ENCODE peak calls at places on chromosomes 11 and 22, in nine cellular contexts. D, Y, W, K, I, U, T, J and A are unnamed samples.

GRCh38 chr11:111976614-111977140 is 39.5 kb downstream of the DIXDC1 start:
- DNase-seq in I (peak), W (no peak), J (peak), K (no peak), Y (no peak), D (no peak), U (no peak), T (no peak), A (peak)

GRCh38 chr11:44711772-44712608 is 14.8 kb upstream of the TSPAN18 start:
- DNase-seq in W (no peak), U (no peak), Y (no peak), D (no peak), J (no peak), K (no peak), T (no peak), I (no peak), A (no peak)

GRCh38 chr22:38233427-38233826 is 31.6 kb downstream of the MAFF start:
- DNase-seq in J (peak), K (no peak), T (no peak), D (no peak), Y (peak), I (no peak), W (no peak), U (no peak), A (no peak)

GRCh38 chr11:86193297-86194095 is 51.1 kb upstream of the EED start:
- DNase-seq in T (peak), K (peak), I (no peak), U (peak), D (peak), W (peak), Y (peak), J (peak), A (peak)

GRCh38 chr11:123302751-123303195 is 107.7 kb upstream of the CLMP start:
- DNase-seq in T (peak), D (no peak), I (no peak), W (no peak), K (no peak), J (peak), Y (peak), U (peak), A (peak)

GRCh38 chr11:127859941-127860354 is 727.4 kb downstream of the ETS1 start:
- DNase-seq in T (no peak), W (no peak), U (no peak), K (no peak), J (peak), Y (peak), D (no peak), I (no peak), A (no peak)

GRCh38 chr22:27827586-27828213 is 26.1 kb upstream of the MN1 start:
- DNase-seq in Y (no peak), W (no peak), D (no peak), K (no peak), J (no peak), U (no peak), I (no peak), T (no peak), A (no peak)

GRCh38 chr11:6602096-6602940 is 1.1 kb downstream of the RRP8 start:
- DNase-seq in K (no peak), D (no peak), T (no peak), W (no peak), Y (no peak), J (no peak), U (peak), I (no peak), A (no peak)

GRCh38 chr11:32379714-32380113 is 55.6 kb downstream of the WT1 start:
- DNase-seq in D (no peak), T (no peak), K (no peak), U (no peak), J (no peak), W (no peak), I (no peak), Y (no peak), A (no peak)

GRCh38 chr11:132226522-132226921 is 856.1 kb downstream of the NTM start:
- DNase-seq in D (no peak), I (no peak), T (no peak), K (no peak), J (no peak), U (no peak), W (no peak), Y (no peak), A (no peak)

GRCh38 chr11:995752-996420 is 40.6 kb downstream of the MUC6 start:
- DNase-seq in T (peak), D (no peak), I (no peak), W (no peak), J (no peak), K (peak), Y (no peak), U (peak), A (no peak)

GRCh38 chr11:11218287-11218986 is 134.6 kb downstream of the CSNK2A3 start:
- DNase-seq in T (no peak), U (no peak), D (no peak), Y (no peak), I (no peak), K (no peak), J (peak), W (peak), A (no peak)

GRCh38 chr11:11215058-11215815 is 137.8 kb downstream of the CSNK2A3 start:
- DNase-seq in W (no peak), J (no peak), Y (no peak), T (no peak), U (peak), D (no peak), I (no peak), K (no peak), A (no peak)

GRCh38 chr11:11220786-11221185 is 132.3 kb downstream of the CSNK2A3 start:
- DNase-seq in U (no peak), D (no peak), Y (no peak), T (no peak), I (no peak), W (no peak), J (peak), K (no peak), A (peak)

GRCh38 chr11:11215944-11216343 is 137.1 kb downstream of the CSNK2A3 start:
- DNase-seq in T (no peak), U (peak), J (no peak), Y (no peak), I (no peak), K (no peak), D (no peak), W (no peak), A (no peak)

GRCh38 chr11:11217555-11218286 is 135.3 kb downstream of the CSNK2A3 start:
- DNase-seq in T (no peak), W (no peak), D (no peak), K (no peak), Y (no peak), U (no peak), I (no peak), J (no peak), A (no peak)
- TF ChIP-seq CTCF in T (no peak), W (no peak), D (no peak), K (no peak), Y (no peak), U (no peak), I (no peak), J (no peak), A (no peak)

DNA sequence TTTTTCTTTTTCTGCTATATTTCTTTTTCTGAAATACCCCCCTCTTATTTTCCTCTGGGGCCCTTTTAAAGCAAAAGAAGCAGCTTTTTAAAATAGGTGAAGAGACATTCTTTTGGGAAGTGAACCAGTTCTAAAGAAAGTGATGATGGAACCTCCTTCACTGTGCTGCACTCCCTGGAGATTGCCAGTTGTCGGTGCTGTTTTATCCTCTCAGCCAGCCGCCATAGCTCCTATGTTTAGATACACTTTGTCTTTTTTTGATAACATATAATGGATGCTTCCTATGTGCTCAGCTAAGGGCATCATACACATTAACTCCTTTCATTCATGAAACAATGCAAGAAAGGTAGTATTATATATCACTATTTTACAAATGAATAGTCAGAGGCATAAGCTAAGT is 14.0 kb downstream of the CFAP300 start:
- DNase-seq in J (no peak), I (no peak), T (no peak), W (no peak), Y (no peak), K (no peak), D (no peak), U (peak), A (peak)
- TF ChIP-seq CTCF in J (peak), I (no peak), T (no peak), W (peak), Y (no peak), K (no peak), D (no peak), U (peak), A (no peak)

GRCh38 chr11:119057000-119057769 is at the start of gene HYOU1:
- DNase-seq in T (peak), K (peak), J (peak), D (peak), I (peak), U (peak), Y (peak), W (peak), A (peak)
- TF ChIP-seq CTCF in T (peak), K (peak), J (peak), D (peak), I (no peak), U (peak), Y (peak), W (no peak), A (peak)

DNA sequence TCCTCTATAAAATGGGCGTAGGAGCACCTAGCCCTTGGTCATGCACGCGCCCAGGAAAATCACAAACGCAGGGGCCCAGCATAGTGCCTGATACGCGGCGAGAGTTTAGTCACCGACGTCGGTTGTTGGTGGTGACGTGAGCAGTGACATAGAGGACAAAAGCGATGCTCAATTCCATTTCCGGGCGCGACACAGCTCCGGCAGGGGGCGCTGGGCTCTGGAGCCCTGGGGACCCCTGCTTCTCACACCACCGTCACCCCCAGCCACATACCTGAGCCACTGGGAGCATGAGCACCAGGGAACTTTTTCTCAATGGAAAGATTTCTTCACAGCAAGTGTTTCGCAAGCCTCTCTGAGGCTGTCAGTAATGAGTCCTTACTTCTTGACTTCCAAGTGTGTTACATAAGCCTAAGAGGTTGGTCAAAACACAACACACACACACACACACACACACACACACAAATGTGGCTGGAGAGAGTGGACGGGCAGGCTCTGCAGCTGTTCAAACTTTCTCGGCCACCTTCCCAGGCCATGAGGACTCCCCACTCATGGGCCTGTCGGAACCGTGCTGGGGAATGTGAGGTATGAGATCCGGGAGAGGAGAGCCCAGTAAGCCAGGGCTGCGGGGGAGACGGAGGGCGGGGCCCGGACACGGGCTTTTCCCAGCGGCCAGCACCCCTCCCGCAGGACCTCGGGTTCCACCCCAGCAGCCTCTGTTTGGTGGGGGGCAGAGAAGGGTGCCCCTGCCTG is 36.9 kb upstream of the LINC01488 start:
- DNase-seq in K (peak), T (no peak), D (no peak), W (peak), I (peak), J (peak), U (peak), Y (peak), A (peak)
- TF ChIP-seq CTCF in K (peak), T (no peak), D (no peak), W (peak), I (no peak), J (peak), U (peak), Y (peak), A (peak)

DNA sequence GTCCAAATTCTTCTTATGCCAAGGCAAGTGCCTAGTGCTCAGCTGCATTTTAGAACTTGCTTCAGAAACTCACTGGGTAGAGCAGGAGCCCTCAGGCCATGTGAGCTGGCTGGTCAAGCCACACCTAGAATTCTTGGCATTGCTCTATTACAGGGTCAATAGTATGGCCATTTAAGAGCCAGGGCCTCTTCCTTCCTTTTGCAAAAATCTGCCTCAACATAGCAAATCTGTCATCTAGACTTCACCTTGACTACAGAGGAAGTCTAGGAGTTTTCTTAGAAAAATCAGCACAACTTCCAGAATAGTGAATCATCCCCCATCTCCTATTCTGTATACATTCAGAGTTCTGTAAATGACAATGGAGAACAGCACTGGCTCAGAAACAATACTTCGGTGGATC is 112.0 kb upstream of the TTC12 start:
- DNase-seq in W (no peak), T (no peak), U (no peak), Y (no peak), K (no peak), I (no peak), J (peak), D (no peak), A (peak)
- TF ChIP-seq CTCF in W (no peak), T (no peak), U (no peak), Y (no peak), K (no peak), I (no peak), J (no peak), D (no peak), A (no peak)

DNA sequence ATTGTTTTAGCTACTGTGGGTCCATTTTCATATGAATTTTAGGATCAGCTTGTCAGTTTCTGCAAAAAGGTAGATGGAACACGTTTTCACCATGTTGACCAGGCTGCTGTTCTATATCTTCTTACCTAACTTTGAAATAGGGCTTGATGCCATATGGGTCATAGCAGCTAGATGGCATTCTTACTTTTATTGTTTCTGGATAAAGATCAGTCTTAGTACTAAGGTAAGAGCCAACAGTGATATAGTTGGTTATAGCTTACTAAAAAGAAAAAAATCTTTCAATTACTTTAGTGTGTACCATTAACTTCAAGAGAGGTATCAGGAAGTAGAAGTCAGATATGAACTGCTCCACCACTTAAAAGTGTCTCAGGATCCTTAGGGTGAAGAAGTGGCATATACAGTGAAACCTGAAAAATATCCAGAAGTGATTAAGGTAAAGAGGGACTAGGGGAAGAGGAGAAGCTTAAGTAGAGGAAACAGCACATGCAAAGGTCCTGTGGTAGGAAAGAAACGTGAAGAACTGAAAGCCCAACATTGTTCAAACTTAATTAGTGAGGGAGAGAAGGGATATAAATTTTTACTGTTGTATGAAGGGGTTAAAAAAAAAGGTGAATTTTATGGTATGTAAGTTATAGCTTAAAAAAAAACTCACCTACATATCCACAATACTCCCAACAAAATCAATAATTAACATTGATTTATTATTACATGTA is 59.9 kb upstream of the B3GNT6 start:
- DNase-seq in U (no peak), I (no peak), T (no peak), J (no peak), D (no peak), W (no peak), K (no peak), Y (no peak), A (no peak)
- TF ChIP-seq CTCF in U (no peak), I (no peak), T (no peak), J (no peak), D (no peak), W (no peak), K (no peak), Y (no peak), A (no peak)

GRCh38 chr11:18140145-18140544 is 7.8 kb downstream of the MRGPRX3 start:
- DNase-seq in W (no peak), K (no peak), I (no peak), D (no peak), Y (no peak), U (no peak), T (no peak), J (no peak), A (no peak)

GRCh38 chr11:18144243-18144642 is 11.9 kb downstream of the MRGPRX3 start:
- DNase-seq in I (no peak), D (no peak), W (no peak), T (no peak), Y (peak), U (no peak), K (no peak), J (peak), A (peak)

GRCh38 chr11:18145837-18146236 is 13.5 kb downstream of the MRGPRX3 start:
- DNase-seq in Y (no peak), T (no peak), D (no peak), W (no peak), K (no peak), I (no peak), J (no peak), U (no peak), A (no peak)

DNA sequence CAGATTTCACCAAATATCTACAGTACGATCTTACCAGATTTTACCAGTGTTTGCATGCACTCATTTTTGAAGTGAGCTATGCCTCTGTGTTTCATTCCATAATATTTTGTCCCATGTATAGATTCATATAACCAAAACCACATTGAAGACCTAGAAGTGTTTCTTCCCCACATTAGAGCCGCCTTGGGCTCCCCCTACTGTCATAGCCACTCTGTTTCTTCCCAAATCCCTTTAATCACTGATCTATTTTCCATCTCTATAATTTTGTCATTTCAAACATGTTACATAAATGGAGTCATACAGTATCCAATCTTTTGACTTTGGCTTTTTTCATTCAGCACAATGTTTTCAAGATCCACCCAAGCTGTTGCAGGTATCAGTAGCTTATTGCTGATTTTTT is 12.7 kb downstream of the MRGPRX3 start:
- DNase-seq in I (no peak), U (no peak), W (no peak), J (no peak), D (no peak), K (no peak), Y (no peak), T (no peak), A (no peak)
- TF ChIP-seq CTCF in I (no peak), U (peak), W (no peak), J (no peak), D (no peak), K (peak), Y (peak), T (peak), A (no peak)

DNA sequence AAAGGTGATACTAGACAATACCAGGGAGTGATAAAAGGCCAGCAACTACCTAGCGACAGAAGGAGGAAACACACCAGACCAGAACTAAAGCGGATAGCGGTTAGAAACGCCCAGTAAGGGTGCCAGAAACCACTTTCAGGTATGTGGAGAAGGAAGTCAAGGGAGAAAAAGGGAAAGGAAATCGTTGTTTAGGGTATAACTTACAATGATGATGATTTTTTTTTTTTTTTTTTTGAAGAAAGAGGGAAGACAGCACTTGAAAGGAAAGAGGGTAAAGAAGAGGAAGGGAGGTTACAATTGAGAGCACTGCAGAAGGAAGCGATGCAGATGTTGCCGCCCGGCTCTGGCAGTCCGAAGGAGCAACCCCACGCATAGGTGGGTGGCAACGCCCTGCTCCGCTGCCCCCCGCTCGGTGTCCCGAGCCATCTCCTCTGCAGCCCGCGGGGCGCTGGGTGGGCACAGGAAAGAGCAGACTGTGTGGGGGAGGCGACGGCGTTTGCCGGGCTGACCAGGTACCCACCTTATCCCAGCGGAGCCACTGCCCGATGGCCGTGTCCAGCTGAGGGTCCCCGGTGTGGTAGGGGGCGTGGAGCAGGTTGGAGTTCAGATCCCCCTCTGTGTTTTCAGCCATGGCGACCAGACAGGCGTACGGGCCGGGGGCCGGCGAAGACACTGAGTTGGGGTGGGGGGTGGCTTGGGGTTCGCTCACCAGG is 546 bp downstream of the PGM2L1 start:
- DNase-seq in K (no peak), J (peak), T (peak), I (no peak), U (peak), D (peak), Y (no peak), W (no peak), A (peak)
- TF ChIP-seq CTCF in K (peak), J (peak), T (no peak), I (peak), U (peak), D (peak), Y (peak), W (peak), A (no peak)

DNA sequence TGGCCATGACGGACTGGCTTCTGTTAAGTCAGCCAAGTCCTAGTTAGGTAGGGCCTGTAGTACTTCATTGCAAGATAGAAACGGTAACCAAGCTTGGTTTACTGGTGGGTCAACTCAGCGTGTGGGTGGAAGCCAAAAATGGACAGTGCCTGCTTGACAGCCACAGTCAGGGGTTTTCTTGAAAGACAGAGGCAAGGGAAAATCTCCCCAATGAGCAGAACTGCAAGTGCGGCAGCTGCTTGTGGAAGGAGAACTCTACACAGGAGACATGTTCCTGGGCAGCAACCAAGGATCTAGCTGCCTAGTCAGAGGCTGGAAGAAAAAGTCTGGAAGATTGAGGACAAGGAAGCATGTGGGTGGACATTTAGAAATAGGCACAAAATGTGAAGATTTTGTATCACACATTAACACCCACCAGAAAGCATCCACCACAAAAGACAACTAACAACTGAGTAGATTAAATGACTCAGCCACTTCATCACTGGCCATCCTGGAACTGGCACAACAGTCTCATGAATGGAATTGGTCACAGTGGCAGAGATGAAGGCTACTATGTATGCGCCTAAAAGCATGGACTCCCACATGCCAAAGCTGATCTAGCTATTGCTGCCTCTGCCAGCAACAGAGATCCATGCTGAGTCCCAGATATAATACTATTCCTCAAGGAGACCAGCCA is 40.9 kb upstream of the SCUBE2 start:
- DNase-seq in D (no peak), W (no peak), K (no peak), I (no peak), Y (no peak), J (no peak), U (no peak), T (no peak), A (no peak)
- TF ChIP-seq CTCF in D (no peak), W (no peak), K (no peak), I (no peak), Y (no peak), J (no peak), U (no peak), T (no peak), A (no peak)